ENCODE peak calls at places on chromosomes 6 and 20, in seven cellular contexts. One of them, this sample, is unnamed.

GRCh38 chr20:50744143-50744792 is 12.9 kb downstream of the PARD6B start:
- DNase-seq in lower lobe of right lung: no peak
- DNase-seq in brain microvascular endothelial cell: peak
- DNase-seq in Panc1: no peak
- DNase-seq in body of pancreas: peak
- DNase-seq in left lung: peak
- DNase-seq in upper lobe of left lung: peak
- DNase-seq in this sample: peak

GRCh38 chr6:35691027-35691824 is 2.5 kb upstream of the FKBP5 start:
- DNase-seq in lower lobe of right lung: peak
- DNase-seq in brain microvascular endothelial cell: peak
- DNase-seq in Panc1: no peak
- DNase-seq in body of pancreas: peak
- DNase-seq in left lung: peak
- DNase-seq in upper lobe of left lung: peak
- DNase-seq in this sample: no peak

GRCh38 chr6:83051386-83052172 is 14.1 kb downstream of the UBE3D start:
- DNase-seq in lower lobe of right lung: no peak
- DNase-seq in brain microvascular endothelial cell: no peak
- DNase-seq in Panc1: no peak
- DNase-seq in body of pancreas: no peak
- DNase-seq in left lung: no peak
- DNase-seq in upper lobe of left lung: no peak
- DNase-seq in this sample: no peak

GRCh38 chr6:21554286-21554685 is 39.3 kb upstream of the SOX4 start:
- DNase-seq in lower lobe of right lung: no peak
- DNase-seq in brain microvascular endothelial cell: no peak
- DNase-seq in Panc1: no peak
- DNase-seq in body of pancreas: no peak
- DNase-seq in left lung: no peak
- DNase-seq in upper lobe of left lung: no peak
- DNase-seq in this sample: no peak

GRCh38 chr20:50678213-50678898 is 13.0 kb downstream of the RIPOR3 start:
- DNase-seq in lower lobe of right lung: no peak
- DNase-seq in brain microvascular endothelial cell: no peak
- DNase-seq in Panc1: no peak
- DNase-seq in body of pancreas: peak
- DNase-seq in left lung: no peak
- DNase-seq in upper lobe of left lung: peak
- DNase-seq in this sample: no peak

GRCh38 chr20:36267605-36268500 is 31.6 kb downstream of the AAR2 start:
- DNase-seq in lower lobe of right lung: no peak
- DNase-seq in brain microvascular endothelial cell: no peak
- DNase-seq in Panc1: no peak
- DNase-seq in body of pancreas: no peak
- DNase-seq in left lung: no peak
- DNase-seq in upper lobe of left lung: no peak
- DNase-seq in this sample: peak

GRCh38 chr20:61874421-61875068 is 191.1 kb downstream of the TAF4 start:
- DNase-seq in lower lobe of right lung: no peak
- DNase-seq in brain microvascular endothelial cell: no peak
- DNase-seq in Panc1: no peak
- DNase-seq in body of pancreas: peak
- DNase-seq in left lung: no peak
- DNase-seq in upper lobe of left lung: no peak
- DNase-seq in this sample: peak

GRCh38 chr6:129645371-129646139 is 64.4 kb downstream of the ARHGAP18 start:
- DNase-seq in lower lobe of right lung: no peak
- DNase-seq in brain microvascular endothelial cell: no peak
- DNase-seq in Panc1: no peak
- DNase-seq in body of pancreas: no peak
- DNase-seq in left lung: no peak
- DNase-seq in upper lobe of left lung: no peak
- DNase-seq in this sample: no peak

GRCh38 chr6:13924949-13925881 is at the start of gene RNF182:
- DNase-seq in lower lobe of right lung: no peak
- DNase-seq in brain microvascular endothelial cell: no peak
- DNase-seq in Panc1: no peak
- DNase-seq in body of pancreas: peak
- DNase-seq in left lung: no peak
- DNase-seq in upper lobe of left lung: no peak
- DNase-seq in this sample: no peak

GRCh38 chr6:31308050-31308844 is 36.4 kb upstream of the HLA-C start:
- DNase-seq in lower lobe of right lung: peak
- DNase-seq in brain microvascular endothelial cell: no peak
- DNase-seq in Panc1: no peak
- DNase-seq in body of pancreas: peak
- DNase-seq in left lung: peak
- DNase-seq in upper lobe of left lung: peak
- DNase-seq in this sample: no peak

GRCh38 chr6:25122622-25123237 is 156.4 kb upstream of the CARMIL1 start:
- DNase-seq in lower lobe of right lung: no peak
- DNase-seq in brain microvascular endothelial cell: no peak
- DNase-seq in Panc1: no peak
- DNase-seq in body of pancreas: peak
- DNase-seq in left lung: no peak
- DNase-seq in upper lobe of left lung: no peak
- DNase-seq in this sample: no peak

GRCh38 chr20:49308875-49309274 is 31.0 kb upstream of the ZNFX1 start:
- DNase-seq in lower lobe of right lung: no peak
- DNase-seq in brain microvascular endothelial cell: no peak
- DNase-seq in Panc1: no peak
- DNase-seq in body of pancreas: no peak
- DNase-seq in left lung: no peak
- DNase-seq in upper lobe of left lung: no peak
- DNase-seq in this sample: no peak

GRCh38 chr20:49313271-49313670 is 35.4 kb upstream of the ZNFX1 start:
- DNase-seq in lower lobe of right lung: no peak
- DNase-seq in brain microvascular endothelial cell: no peak
- DNase-seq in Panc1: no peak
- DNase-seq in body of pancreas: no peak
- DNase-seq in left lung: no peak
- DNase-seq in upper lobe of left lung: no peak
- DNase-seq in this sample: no peak

GRCh38 chr20:49306903-49307336 is 29.1 kb upstream of the ZNFX1 start:
- DNase-seq in lower lobe of right lung: no peak
- DNase-seq in brain microvascular endothelial cell: no peak
- DNase-seq in Panc1: no peak
- DNase-seq in body of pancreas: peak
- DNase-seq in left lung: no peak
- DNase-seq in upper lobe of left lung: no peak
- DNase-seq in this sample: peak

GRCh38 chr20:49312661-49313060 is 34.8 kb upstream of the ZNFX1 start:
- DNase-seq in lower lobe of right lung: no peak
- DNase-seq in brain microvascular endothelial cell: no peak
- DNase-seq in Panc1: no peak
- DNase-seq in body of pancreas: no peak
- DNase-seq in left lung: no peak
- DNase-seq in upper lobe of left lung: no peak
- DNase-seq in this sample: no peak

GRCh38 chr20:49310695-49311094 is 32.8 kb upstream of the ZNFX1 start:
- DNase-seq in lower lobe of right lung: no peak
- DNase-seq in brain microvascular endothelial cell: peak
- DNase-seq in Panc1: no peak
- DNase-seq in body of pancreas: no peak
- DNase-seq in left lung: no peak
- DNase-seq in upper lobe of left lung: no peak
- DNase-seq in this sample: no peak
- H3K4me3 ChIP-seq in lower lobe of right lung: no peak
- H3K4me3 ChIP-seq in brain microvascular endothelial cell: no peak
- H3K4me3 ChIP-seq in Panc1: no peak
- H3K4me3 ChIP-seq in body of pancreas: no peak
- H3K4me3 ChIP-seq in left lung: no peak
- H3K4me3 ChIP-seq in upper lobe of left lung: no peak
- H3K4me3 ChIP-seq in this sample: no peak

DNA sequence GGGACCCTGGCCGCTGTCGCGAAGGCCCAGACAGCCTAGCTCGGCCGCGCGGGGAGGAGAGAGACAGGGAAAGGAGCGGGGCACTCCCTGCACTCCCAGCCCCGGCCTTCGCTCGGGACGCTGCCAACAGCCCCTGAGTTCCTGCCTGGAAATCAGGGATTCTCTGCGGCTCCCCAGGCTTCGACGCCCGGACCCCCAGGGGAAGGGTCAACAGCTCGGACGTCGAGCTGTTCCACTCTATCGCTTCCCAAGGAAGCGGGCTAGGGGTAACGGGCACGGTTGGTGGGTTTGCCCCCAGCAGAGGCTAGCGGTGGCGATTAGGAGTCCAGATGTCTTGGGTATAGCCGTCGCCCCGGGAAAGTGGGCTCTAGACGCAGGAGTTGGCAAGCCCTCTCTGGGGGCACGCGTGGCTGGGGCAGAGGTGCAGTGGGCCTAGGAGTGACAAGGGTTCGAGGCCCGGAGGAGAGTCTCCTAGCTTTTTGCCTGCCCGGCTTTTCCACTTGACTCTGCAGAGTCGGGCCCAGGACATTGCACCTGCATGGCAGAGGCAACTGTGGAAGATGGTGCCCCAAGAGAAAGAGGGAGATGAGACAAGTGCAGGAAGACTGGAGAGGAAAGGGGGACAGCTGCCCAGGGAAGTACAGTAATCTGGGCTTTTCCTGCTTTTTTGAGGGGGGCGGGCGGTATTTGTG is 8.3 kb downstream of the POU3F2 start:
- DNase-seq in lower lobe of right lung: no peak
- DNase-seq in brain microvascular endothelial cell: no peak
- DNase-seq in Panc1: no peak
- DNase-seq in body of pancreas: no peak
- DNase-seq in left lung: no peak
- DNase-seq in upper lobe of left lung: no peak
- DNase-seq in this sample: no peak
- H3K4me3 ChIP-seq in lower lobe of right lung: no peak
- H3K4me3 ChIP-seq in brain microvascular endothelial cell: no peak
- H3K4me3 ChIP-seq in Panc1: no peak
- H3K4me3 ChIP-seq in body of pancreas: no peak
- H3K4me3 ChIP-seq in left lung: no peak
- H3K4me3 ChIP-seq in upper lobe of left lung: no peak
- H3K4me3 ChIP-seq in this sample: no peak

GRCh38 chr20:56358600-56359211 is at the start of gene FAM210B:
- DNase-seq in lower lobe of right lung: peak
- DNase-seq in brain microvascular endothelial cell: peak
- DNase-seq in Panc1: peak
- DNase-seq in body of pancreas: peak
- DNase-seq in left lung: peak
- DNase-seq in upper lobe of left lung: peak
- DNase-seq in this sample: peak

GRCh38 chr20:56359212-56360132 is 698 bp downstream of the FAM210B start:
- DNase-seq in lower lobe of right lung: peak
- DNase-seq in brain microvascular endothelial cell: peak
- DNase-seq in Panc1: no peak
- DNase-seq in body of pancreas: peak
- DNase-seq in left lung: peak
- DNase-seq in upper lobe of left lung: peak
- DNase-seq in this sample: peak

GRCh38 chr20:56361888-56362287 is 3.1 kb downstream of the FAM210B start:
- DNase-seq in lower lobe of right lung: no peak
- DNase-seq in brain microvascular endothelial cell: no peak
- DNase-seq in Panc1: no peak
- DNase-seq in body of pancreas: no peak
- DNase-seq in left lung: no peak
- DNase-seq in upper lobe of left lung: no peak
- DNase-seq in this sample: no peak

GRCh38 chr20:56360899-56361199 is 2.1 kb downstream of the FAM210B start:
- DNase-seq in lower lobe of right lung: no peak
- DNase-seq in brain microvascular endothelial cell: no peak
- DNase-seq in Panc1: no peak
- DNase-seq in body of pancreas: no peak
- DNase-seq in left lung: no peak
- DNase-seq in upper lobe of left lung: no peak
- DNase-seq in this sample: no peak

GRCh38 chr20:56360133-56360898 is 1.5 kb downstream of the FAM210B start:
- DNase-seq in lower lobe of right lung: no peak
- DNase-seq in brain microvascular endothelial cell: no peak
- DNase-seq in Panc1: no peak
- DNase-seq in body of pancreas: no peak
- DNase-seq in left lung: peak
- DNase-seq in upper lobe of left lung: peak
- DNase-seq in this sample: no peak
- H3K4me3 ChIP-seq in lower lobe of right lung: peak
- H3K4me3 ChIP-seq in brain microvascular endothelial cell: peak
- H3K4me3 ChIP-seq in Panc1: no peak
- H3K4me3 ChIP-seq in body of pancreas: no peak
- H3K4me3 ChIP-seq in left lung: peak
- H3K4me3 ChIP-seq in upper lobe of left lung: peak
- H3K4me3 ChIP-seq in this sample: no peak

DNA sequence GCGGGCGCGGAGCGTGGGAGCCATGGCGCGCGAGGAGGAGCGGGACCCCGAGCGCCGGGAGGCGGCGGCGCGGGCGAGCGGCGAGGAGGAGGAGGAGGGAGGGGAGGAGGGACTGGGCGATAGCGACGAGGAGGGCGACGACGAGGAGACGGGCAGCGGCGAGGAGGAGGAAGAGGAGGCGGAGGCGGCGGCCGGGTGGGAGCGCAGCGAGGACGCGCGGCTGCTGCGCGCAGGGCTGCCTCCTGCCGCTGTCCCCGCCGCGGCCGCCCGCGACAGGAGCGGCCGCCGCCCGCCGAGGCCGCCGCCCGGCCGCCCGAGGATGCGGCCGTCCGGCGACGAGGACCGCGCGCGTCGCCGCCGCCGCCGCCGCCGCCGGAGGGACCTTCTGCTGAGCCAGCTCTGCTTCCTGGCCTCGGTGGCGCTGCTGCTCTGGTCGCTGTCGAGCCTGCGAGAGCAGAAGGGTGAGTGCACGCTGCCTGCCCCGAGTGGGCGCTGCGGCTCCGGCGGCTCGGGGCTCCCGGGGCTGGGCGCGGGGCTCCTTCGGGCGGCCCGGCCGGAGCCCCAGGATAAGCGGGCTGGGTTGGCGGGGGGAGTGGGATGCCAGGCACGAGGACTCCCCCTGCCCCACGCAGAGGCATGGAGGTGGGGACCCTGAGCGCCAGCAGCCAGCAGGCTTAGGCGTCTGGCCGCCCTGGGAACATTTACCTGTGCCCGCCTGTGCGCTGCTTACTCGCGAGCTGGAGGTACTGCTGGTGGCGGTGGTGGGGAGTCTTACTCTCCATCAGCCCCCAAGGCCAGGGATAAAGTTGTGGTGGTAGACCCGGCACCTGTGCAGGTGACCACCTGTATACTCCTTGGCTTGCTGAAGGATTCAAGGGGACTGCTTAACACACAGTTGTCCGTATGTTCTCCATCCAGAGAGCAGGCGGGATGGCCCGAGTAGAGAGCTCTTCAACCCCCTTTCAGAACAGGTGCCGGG is at the start of gene SLC24A3:
- DNase-seq in lower lobe of right lung: peak
- DNase-seq in brain microvascular endothelial cell: no peak
- DNase-seq in Panc1: no peak
- DNase-seq in body of pancreas: peak
- DNase-seq in left lung: peak
- DNase-seq in upper lobe of left lung: peak
- DNase-seq in this sample: peak
- H3K4me3 ChIP-seq in lower lobe of right lung: peak
- H3K4me3 ChIP-seq in brain microvascular endothelial cell: peak
- H3K4me3 ChIP-seq in Panc1: no peak
- H3K4me3 ChIP-seq in body of pancreas: no peak
- H3K4me3 ChIP-seq in left lung: peak
- H3K4me3 ChIP-seq in upper lobe of left lung: peak
- H3K4me3 ChIP-seq in this sample: no peak